ENCODE peak calls at places on chromosomes 2 and 18, in ten cellular contexts. L is body of pancreas; X is PC-3; E is psoas muscle; N is sigmoid colon; R is ovary; D is GM23248; O is naive thymus-derived CD4-positive, alpha-beta T cell; W is BE2C; P is CD4-positive, alpha-beta memory T cell. S is an unnamed sample.

GRCh38 chr2:168528469-168528868 is 72.4 kb downstream of the CERS6 start:
- DNase-seq in L (no peak), X (peak; percentile 59), E (no peak), N (no peak), R (no peak), D (peak; percentile 61), O (no peak), W (no peak), P (no peak), S (no peak)

GRCh38 chr2:118845005-118845842 is 2.2 kb downstream of the EN1 start:
- DNase-seq in L (no peak), X (no peak), E (peak; percentile 49), N (no peak), R (no peak), D (peak; percentile 76), O (no peak), W (no peak), P (no peak), S (no peak)

GRCh38 chr2:71796174-71796592 is 342.8 kb downstream of the DYSF start:
- DNase-seq in L (no peak), X (peak; percentile 46), E (no peak), N (no peak), R (no peak), D (peak; percentile 83), O (no peak), W (no peak), P (no peak), S (no peak)

GRCh38 chr2:186891219-186891621 is 42.2 kb upstream of the ZSWIM2 start:
- DNase-seq in L (no peak), X (peak; percentile 76), E (no peak), N (no peak), R (no peak), D (peak; percentile 29), O (no peak), W (peak; percentile 37), P (no peak), S (no peak)

GRCh38 chr2:69798466-69798908 is 31.0 kb upstream of the GMCL1 start:
- DNase-seq in L (no peak), X (no peak), E (no peak), N (peak; percentile 68), R (no peak), D (peak; percentile 83), O (no peak), W (no peak), P (no peak), S (peak; percentile 29)

GRCh38 chr2:218318241-218318640 is 25.9 kb upstream of the TMBIM1 start:
- DNase-seq in L (no peak), X (no peak), E (no peak), N (no peak), R (no peak), D (no peak), O (no peak), W (no peak), P (no peak), S (no peak)

GRCh38 chr2:99636432-99637034 is 146.7 kb upstream of the REV1 start:
- DNase-seq in L (peak; percentile 61), X (no peak), E (peak; percentile 94), N (peak; percentile 87), R (peak; percentile 84), D (peak; percentile 10), O (no peak), W (peak; percentile 73), P (no peak), S (peak; percentile 95)

GRCh38 chr18:23155537-23155936 is 20.3 kb downstream of the CABLES1 start:
- DNase-seq in L (no peak), X (peak; percentile 54), E (no peak), N (no peak), R (no peak), D (peak; percentile 59), O (no peak), W (no peak), P (no peak), S (no peak)

GRCh38 chr2:8479298-8479697 is 202.6 kb upstream of the ID2 start:
- DNase-seq in L (no peak), X (no peak), E (no peak), N (peak; percentile 30), R (peak; percentile 2), D (no peak), O (no peak), W (peak; percentile 69), P (no peak), S (no peak)

GRCh38 chr2:63218800-63219511 is 168.3 kb downstream of the OTX1 start:
- DNase-seq in L (no peak), X (peak; percentile 77), E (no peak), N (no peak), R (no peak), D (no peak), O (no peak), W (no peak), P (no peak), S (no peak)

GRCh38 chr2:143525006-143525405 is 395.8 kb downstream of the ARHGAP15 start:
- DNase-seq in L (no peak), X (no peak), E (no peak), N (no peak), R (no peak), D (peak; percentile 27), O (no peak), W (no peak), P (no peak), S (no peak)

GRCh38 chr2:65097844-65098243 is 32.1 kb downstream of the RAB1A start:
- DNase-seq in L (no peak), X (no peak), E (no peak), N (no peak), R (no peak), D (no peak), O (no peak), W (no peak), P (no peak), S (no peak)

GRCh38 chr2:51624995-51625394 is 593.1 kb upstream of the NRXN1 start:
- DNase-seq in L (no peak), X (peak; percentile 72), E (no peak), N (no peak), R (no peak), D (peak; percentile 26), O (no peak), W (no peak), P (no peak), S (no peak)

GRCh38 chr2:49935456-49935855 is 781.1 kb upstream of the FSHR start:
- DNase-seq in L (no peak), X (no peak), E (no peak), N (no peak), R (no peak), D (no peak), O (no peak), W (no peak), P (no peak), S (no peak)
- H3K4me1 ChIP-seq in L (no peaks in the 10 kb centered on the region), X (no peaks in the 10 kb centered on the region), E (no peaks in the 10 kb centered on the region), N (no peaks in the 10 kb centered on the region), R (no peaks in the 10 kb centered on the region), D (no peaks in the 10 kb centered on the region), O (no peaks in the 10 kb centered on the region), W (no peaks in the 10 kb centered on the region), P (no peaks in the 10 kb centered on the region), S (no peaks in the 10 kb centered on the region)

GRCh38 chr2:80030135-80030534 is 274.4 kb downstream of the LRRTM1 start:
- DNase-seq in L (no peak), X (no peak), E (no peak), N (no peak), R (no peak), D (no peak), O (no peak), W (no peak), P (no peak), S (no peak)

GRCh38 chr2:80028051-80028450 is 276.5 kb downstream of the LRRTM1 start:
- DNase-seq in L (no peak), X (no peak), E (no peak), N (no peak), R (no peak), D (no peak), O (no peak), W (no peak), P (no peak), S (no peak)

GRCh38 chr2:80022018-80022417 is 282.5 kb downstream of the LRRTM1 start:
- DNase-seq in L (no peak), X (no peak), E (no peak), N (no peak), R (no peak), D (no peak), O (no peak), W (no peak), P (no peak), S (no peak)

GRCh38 chr2:80028584-80028983 is 276.0 kb downstream of the LRRTM1 start:
- DNase-seq in L (no peak), X (no peak), E (no peak), N (no peak), R (no peak), D (no peak), O (no peak), W (peak; percentile 8), P (no peak), S (no peak)

GRCh38 chr2:80026040-80026729 is 278.4 kb downstream of the LRRTM1 start:
- DNase-seq in L (no peak), X (no peak), E (no peak), N (no peak), R (no peak), D (peak; percentile 44), O (no peak), W (no peak), P (no peak), S (no peak)
- H3K4me3 ChIP-seq in L (no peak overlapping the region), X (no peak overlapping the region), E (no peak overlapping the region), N (no peak overlapping the region), R (no peak overlapping the region), D (no peak overlapping the region), O (no peak overlapping the region), W (no peak overlapping the region), P (no peak overlapping the region), S (no peak overlapping the region)

GRCh38 chr2:133952896-133953295 is 301.0 kb upstream of the MGAT5 start:
- DNase-seq in L (no peak), X (no peak), E (no peak), N (no peak), R (no peak), D (no peak), O (no peak), W (no peak), P (no peak), S (no peak)

GRCh38 chr2:133954636-133955035 is 299.2 kb upstream of the MGAT5 start:
- DNase-seq in L (no peak), X (no peak), E (no peak), N (no peak), R (no peak), D (no peak), O (no peak), W (no peak), P (no peak), S (no peak)

GRCh38 chr2:133951209-133951608 is 302.7 kb upstream of the MGAT5 start:
- DNase-seq in L (no peak), X (no peak), E (no peak), N (no peak), R (no peak), D (no peak), O (no peak), W (no peak), P (no peak), S (no peak)

GRCh38 chr2:133953524-133953923 is 300.3 kb upstream of the MGAT5 start:
- DNase-seq in L (no peak), X (no peak), E (no peak), N (no peak), R (no peak), D (no peak), O (no peak), W (no peak), P (no peak), S (no peak)

GRCh38 chr2:133952420-133952819 is 301.5 kb upstream of the MGAT5 start:
- DNase-seq in L (no peak), X (no peak), E (no peak), N (no peak), R (no peak), D (no peak), O (no peak), W (no peak), P (no peak), S (no peak)
- H3K4me1 ChIP-seq in L (no peaks in the 10 kb centered on the region), X (no peaks in the 10 kb centered on the region), E (no peaks in the 10 kb centered on the region), N (no peaks in the 10 kb centered on the region), R (no peaks in the 10 kb centered on the region), D (no peaks in the 10 kb centered on the region), O (no peaks in the 10 kb centered on the region), W (no peaks in the 10 kb centered on the region), P (no peaks in the 10 kb centered on the region), S (no peaks in the 10 kb centered on the region)

GRCh38 chr2:78992451-78992806 is 33.1 kb upstream of the REG3G start:
- DNase-seq in L (peak; percentile 44), X (peak; percentile 37), E (no peak), N (no peak), R (no peak), D (peak; percentile 34), O (no peak), W (no peak), P (no peak), S (peak; percentile 46)
- H3K4me3 ChIP-seq in L (peak overlapping the region; percentile 15), X (no peak overlapping the region), E (peak overlapping the region; percentile 25), N (no peak overlapping the region), R (no peak overlapping the region), D (no peak overlapping the region), O (no peak overlapping the region), W (no peak overlapping the region), P (no peak overlapping the region), S (no peak overlapping the region)